ENCODE peak calls at places on chromosomes 6 and 20, in four cellular contexts. U, R, P and C are unnamed samples.

GRCh38 chr6:137094411-137095008 is 49.7 kb upstream of the IL20RA start:
- DNase-seq in U (peak), R (peak), P (peak), C (peak)

GRCh38 chr6:76861403-76861802 is 601.9 kb downstream of the HTR1B start:
- DNase-seq in U (no peak), R (peak), P (no peak), C (no peak)

GRCh38 chr6:111417181-111417585 is 65.8 kb downstream of the REV3L start:
- DNase-seq in U (no peak), R (peak), P (no peak), C (no peak)

GRCh38 chr6:68726992-68727391 is 91.9 kb downstream of the ADGRB3 start:
- DNase-seq in U (no peak), R (no peak), P (no peak), C (no peak)

GRCh38 chr6:125952764-125953501 is 3.6 kb upstream of the HINT3 start:
- DNase-seq in U (no peak), R (peak), P (no peak), C (no peak)

GRCh38 chr20:23995905-23996666 is 7.5 kb upstream of the GGTLC1 start:
- DNase-seq in U (peak), R (peak), P (no peak), C (no peak)

GRCh38 chr20:20341371-20341770 is 26.5 kb upstream of the INSM1 start:
- DNase-seq in U (no peak), R (no peak), P (no peak), C (no peak)

GRCh38 chr6:90175627-90176538 is 120.8 kb downstream of the BACH2 start:
- DNase-seq in U (no peak), R (no peak), P (no peak), C (no peak)

GRCh38 chr6:170439366-170440351 is 113.4 kb downstream of the PSMB1 start:
- DNase-seq in U (no peak), R (peak), P (no peak), C (no peak)

GRCh38 chr20:34058831-34059230 is 53.2 kb downstream of the EIF2S2 start:
- DNase-seq in U (no peak), R (peak), P (no peak), C (no peak)

GRCh38 chr6:160398674-160399271 is 50.6 kb downstream of the SLC22A3 start:
- DNase-seq in U (no peak), R (peak), P (no peak), C (no peak)

GRCh38 chr6:157066781-157067491 is 256.4 kb downstream of the TMEM242 start:
- DNase-seq in U (no peak), R (peak), P (no peak), C (no peak)

GRCh38 chr6:37077459-37078296 is 72.2 kb downstream of the FGD2 start:
- DNase-seq in U (no peak), R (no peak), P (peak), C (peak)

GRCh38 chr20:55881204-55881603 is 124.1 kb downstream of the CBLN4 start:
- DNase-seq in U (no peak), R (no peak), P (no peak), C (no peak)

GRCh38 chr6:80005406-80005805 is 957 bp downstream of the TTK start:
- DNase-seq in U (no peak), R (no peak), P (no peak), C (no peak)

GRCh38 chr6:64969139-64969538 is 737.9 kb downstream of the EYS start:
- DNase-seq in U (no peak), R (no peak), P (no peak), C (no peak)

GRCh38 chr6:26439552-26440125 is 665 bp upstream of the BTN3A3 start:
- DNase-seq in U (no peak), R (no peak), P (no peak), C (no peak)

GRCh38 chr20:33585413-33585812 is 76.7 kb upstream of the C20orf144 start:
- DNase-seq in U (no peak), R (no peak), P (no peak), C (no peak)

GRCh38 chr20:41428285-41428684 is 61.7 kb upstream of the EMILIN3 start:
- DNase-seq in U (no peak), R (peak), P (no peak), C (no peak)

GRCh38 chr6:125019873-125020272 is 57.6 kb downstream of the RNF217 start:
- DNase-seq in U (no peak), R (no peak), P (no peak), C (no peak)

GRCh38 chr6:148835920-148836441 is 89.2 kb downstream of the UST start:
- DNase-seq in U (no peak), R (peak), P (no peak), C (peak)

GRCh38 chr6:43719511-43719910 is 31.9 kb upstream of the MRPS18A start:
- DNase-seq in U (no peak), R (no peak), P (no peak), C (no peak)

GRCh38 chr6:161575508-161576254 is 301.8 kb upstream of the AGPAT4 start:
- DNase-seq in U (no peak), R (no peak), P (no peak), C (no peak)

GRCh38 chr20:43508106-43508505 is 609 bp downstream of the L3MBTL1 start:
- DNase-seq in U (no peak), R (no peak), P (no peak), C (no peak)

GRCh38 chr6:87700351-87700728 is 1.7 kb downstream of the AKIRIN2 start:
- DNase-seq in U (no peak), R (no peak), P (no peak), C (no peak)

GRCh38 chr6:37648465-37649330 is 49.0 kb downstream of the MDGA1 start:
- DNase-seq in U (no peak), R (no peak), P (no peak), C (no peak)

GRCh38 chr6:20827798-20828197 is 293.5 kb downstream of the CDKAL1 start:
- DNase-seq in U (no peak), R (peak), P (no peak), C (peak)

GRCh38 chr20:50426865-50427739 is 83.1 kb upstream of the PTPN1 start:
- DNase-seq in U (no peak), R (no peak), P (no peak), C (no peak)

GRCh38 chr20:54633374-54633773 is 158.0 kb downstream of the DOK5 start:
- DNase-seq in U (no peak), R (no peak), P (no peak), C (no peak)

GRCh38 chr6:53238311-53238710 is 89.7 kb upstream of the GCM1 start:
- DNase-seq in U (no peak), R (no peak), P (no peak), C (no peak)

GRCh38 chr6:152146385-152146784 is 338.9 kb downstream of the ESR1 start:
- DNase-seq in U (no peak), R (peak), P (no peak), C (peak)

GRCh38 chr6:167910652-167911051 is 83.9 kb downstream of the AFDN start:
- DNase-seq in U (no peak), R (no peak), P (no peak), C (no peak)

GRCh38 chr6:134115715-134116074 is 63.3 kb upstream of the SLC2A12 start:
- DNase-seq in U (no peak), R (no peak), P (no peak), C (no peak)

GRCh38 chr20:37256286-37256685 is 5.3 kb downstream of the GHRH start:
- DNase-seq in U (no peak), R (no peak), P (no peak), C (no peak)

GRCh38 chr20:56437196-56437960 is 25.3 kb downstream of the CASS4 start:
- DNase-seq in U (no peak), R (no peak), P (no peak), C (no peak)

GRCh38 chr20:63068711-63069367 is 62.1 kb upstream of the BHLHE23 start:
- DNase-seq in U (no peak), R (no peak), P (no peak), C (no peak)

GRCh38 chr6:29651413-29652197 is 5.3 kb upstream of the MOG start:
- DNase-seq in U (no peak), R (peak), P (no peak), C (no peak)

GRCh38 chr6:127515234-127515793 is 3.8 kb downstream of the MTCL3 start:
- DNase-seq in U (no peak), R (no peak), P (no peak), C (no peak)